ENCODE peak calls at places on chromosomes 12 and 14, in seven cellular contexts. I is fibroblast of the aortic adventitia, C is hippocampal formation, E is HCT116, L is Caki2, O is posterior cingulate gyrus, M is fibroblast of the conjunctiva. P is an unnamed sample.

GRCh38 chr14:99779751-99780150 is 13.5 kb upstream of the EML1 start:
- DNase-seq in I (no peak), C (no peak), E (no peak), L (peak), O (no peak), M (no peak), P (no peak)

GRCh38 chr12:18462437-18462836 is 201.1 kb downstream of the PIK3C2G start:
- DNase-seq in I (peak), C (no peak), E (no peak), L (no peak), O (no peak), M (peak), P (peak)

GRCh38 chr12:52655251-52655650 is 3.2 kb upstream of the KRT2 start:
- DNase-seq in I (no peak), C (no peak), E (no peak), L (no peak), O (no peak), M (no peak), P (no peak)

GRCh38 chr12:12745576-12746211 is 28.5 kb downstream of the CDKN1B start:
- DNase-seq in I (no peak), C (no peak), E (no peak), L (no peak), O (no peak), M (no peak), P (no peak)

GRCh38 chr12:108302034-108302433 is 37.1 kb downstream of the CMKLR1 start:
- DNase-seq in I (no peak), C (no peak), E (no peak), L (no peak), O (no peak), M (no peak), P (no peak)

GRCh38 chr12:48183876-48184548 is 568 bp downstream of the CCDC184 start:
- DNase-seq in I (no peak), C (no peak), E (no peak), L (no peak), O (no peak), M (no peak), P (no peak)

GRCh38 chr14:86288336-86288735 is 758.4 kb downstream of the FLRT2 start:
- DNase-seq in I (no peak), C (no peak), E (no peak), L (no peak), O (no peak), M (no peak), P (no peak)

GRCh38 chr14:103243764-103244737 is 90.0 kb upstream of the EIF5 start:
- DNase-seq in I (peak), C (no peak), E (no peak), L (peak), O (no peak), M (no peak), P (no peak)

GRCh38 chr12:75086086-75087038 is 123.3 kb downstream of the KCNC2 start:
- DNase-seq in I (peak), C (no peak), E (no peak), L (no peak), O (no peak), M (no peak), P (no peak)

GRCh38 chr14:81655423-81656314 is 122.0 kb upstream of the SEL1L start:
- DNase-seq in I (no peak), C (no peak), E (no peak), L (no peak), O (no peak), M (no peak), P (no peak)

GRCh38 chr12:92721668-92722067 is 18.9 kb downstream of the PLEKHG7 start:
- DNase-seq in I (no peak), C (no peak), E (no peak), L (no peak), O (no peak), M (no peak), P (no peak)

P was measured in fibroblast of gingiva.